ENCODE peak calls at places on chromosomes 12 and 14, in five cellular contexts. J is T follicular helper cell; I is stimulated activated CD4-positive, alpha-beta T cell treated with anti-CD3 and anti-CD28 coated beads, Interleukin-12 subunit alpha, Interleukin-12 subunit beta, amount 100 ng/mL, for 24 hours; Q is iPS-NIHi11; L is endothelial cell. P is an unnamed sample.

GRCh38 chr12:31201382-31201781 is 124.6 kb downstream of the SINHCAF start:
- DNase-seq in Q (no peak), L (no peak), J (no peak), I (no peak), P (no peak)

GRCh38 chr12:120240495-120240833 is 25.1 kb downstream of the PXN start:
- DNase-seq in J (no peak), Q (no peak), L (no peak), I (no peak), P (no peak)

GRCh38 chr12:3261782-3262359 is 184.7 kb downstream of the TSPAN9 start:
- DNase-seq in Q (no peak), I (no peak), L (no peak), J (no peak), P (no peak)

GRCh38 chr14:81176224-81176623 is 44.5 kb downstream of the GTF2A1 start:
- DNase-seq in J (no peak), Q (no peak), I (no peak), L (no peak), P (peak)

GRCh38 chr12:22372277-22372837 is 37.9 kb upstream of the ST8SIA1 start:
- DNase-seq in L (no peak), J (no peak), Q (no peak), I (no peak), P (no peak)

GRCh38 chr12:106195638-106196037 is 52.2 kb downstream of the CKAP4 start:
- DNase-seq in Q (no peak), L (no peak), J (no peak), I (no peak), P (peak)

GRCh38 chr12:104147346-104147745 is 9.3 kb upstream of the NFYB start:
- DNase-seq in L (no peak), I (no peak), J (no peak), Q (no peak), P (no peak)

GRCh38 chr14:93090826-93091583 is 24.7 kb downstream of the ITPK1 start:
- DNase-seq in I (no peak), L (no peak), J (no peak), Q (no peak), P (no peak)

GRCh38 chr12:96882862-96883261 is 24.2 kb upstream of the NEDD1 start:
- DNase-seq in Q (no peak), J (no peak), I (no peak), L (no peak), P (no peak)

GRCh38 chr12:127998936-127999467 is 268.0 kb upstream of the TMEM132C start:
- DNase-seq in Q (no peak), J (no peak), I (no peak), L (no peak), P (no peak)

GRCh38 chr14:68216072-68216471 is 396.5 kb downstream of the RAD51B start:
- DNase-seq in J (no peak), I (no peak), Q (no peak), L (no peak), P (no peak)

GRCh38 chr12:99695050-99695449 is 47.5 kb downstream of the GARIN6 start:
- DNase-seq in Q (no peak), J (no peak), I (no peak), L (no peak), P (no peak)

GRCh38 chr12:69056743-69057515 is 124.0 kb upstream of the CPM start:
- DNase-seq in J (no peak), Q (no peak), I (no peak), L (no peak), P (no peak)

GRCh38 chr12:65308601-65309071 is 30.2 kb downstream of the MSRB3 start:
- DNase-seq in L (no peak), Q (no peak), J (no peak), I (no peak), P (no peak)

GRCh38 chr14:58659846-58660245 is 22.1 kb downstream of the DACT1 start:
- DNase-seq in Q (no peak), J (no peak), L (no peak), I (no peak), P (no peak)

GRCh38 chr12:22821985-22822384 is 197.0 kb downstream of the ETNK1 start:
- DNase-seq in I (no peak), L (no peak), J (no peak), Q (no peak), P (no peak)

GRCh38 chr12:42960087-42960527 is 370.6 kb upstream of the PRICKLE1 start:
- DNase-seq in Q (no peak), I (no peak), J (no peak), L (no peak), P (no peak)

GRCh38 chr12:15851045-15851444 is 31.1 kb upstream of the STRAP start:
- DNase-seq in J (no peak), I (no peak), L (no peak), Q (no peak), P (no peak)

GRCh38 chr14:103628221-103628683 is 759 bp upstream of the KLC1 start:
- DNase-seq in L (peak), Q (peak), J (no peak), I (no peak), P (peak)

GRCh38 chr12:49026678-49027480 is 8.3 kb upstream of the PRKAG1 start:
- DNase-seq in Q (no peak), L (no peak), J (no peak), I (no peak), P (no peak)

GRCh38 chr14:100405752-100406455 is 82.8 kb downstream of the SLC25A47 start:
- DNase-seq in I (no peak), L (no peak), Q (no peak), J (no peak), P (no peak)

GRCh38 chr12:81141220-81141619 is 63.3 kb downstream of the ACSS3 start:
- DNase-seq in Q (no peak), J (no peak), L (no peak), I (no peak), P (no peak)

GRCh38 chr14:100421756-100422470 is 98.8 kb downstream of the SLC25A47 start:
- DNase-seq in I (no peak), J (no peak), L (no peak), Q (no peak), P (no peak)